ENCODE peak calls at places on chromosomes 5 and 9, in five cellular contexts. G is ovary, E is K562, P is HepG2, R is sigmoid colon. M is an unnamed sample.

GRCh38 chr5:87069974-87070608 is 197.6 kb upstream of the RASA1 start:
- DNase-seq in G (no peak), E (no peak), P (no peak), R (no peak), M (peak)

GRCh38 chr5:112417931-112418358 is 1.1 kb downstream of the EPB41L4A start:
- DNase-seq in G (peak), E (no peak), P (no peak), R (no peak), M (no peak)

GRCh38 chr9:124062172-124062571 is 50.6 kb downstream of the LHX2 start:
- DNase-seq in G (no peak), E (peak), P (no peak), R (no peak), M (no peak)

GRCh38 chr9:134693011-134693410 is 51.4 kb downstream of the COL5A1 start:
- DNase-seq in G (peak), E (no peak), P (no peak), R (peak), M (no peak)

GRCh38 chr5:141637266-141637692 is 482 bp downstream of the RELL2 start:
- DNase-seq in G (no peak), E (peak), P (no peak), R (no peak), M (no peak)

GRCh38 chr5:107805819-107806218 is 135.1 kb upstream of the EFNA5 start:
- DNase-seq in G (no peak), E (no peak), P (no peak), R (no peak), M (no peak)

GRCh38 chr5:60634054-60634453 is 65.9 kb downstream of the DEPDC1B start:
- DNase-seq in G (no peak), E (no peak), P (no peak), R (no peak), M (no peak)

GRCh38 chr9:121499177-121499426 is 542 bp downstream of the GGTA1 start:
- DNase-seq in G (no peak), E (no peak), P (no peak), R (no peak), M (no peak)

GRCh38 chr9:137731947-137732813 is 113.4 kb downstream of the EHMT1 start:
- DNase-seq in G (no peak), E (no peak), P (no peak), R (no peak), M (no peak)

GRCh38 chr5:164306662-164307061 is 801.2 kb downstream of the MAT2B start:
- DNase-seq in G (no peak), E (no peak), P (no peak), R (no peak), M (no peak)

GRCh38 chr5:95848701-95849100 is 26.2 kb upstream of the GLRX start:
- DNase-seq in G (no peak), E (no peak), P (no peak), R (no peak), M (no peak)

GRCh38 chr5:175796536-175797499 is 74.6 kb upstream of the CPLX2 start:
- DNase-seq in G (peak), E (peak), P (peak), R (no peak), M (peak)
- TF ChIP-seq EP300 in G (no peak), E (no peak), P (no peak), R (no peak), M (peak)

GRCh38 chr5:3353561-3353960 is 242.1 kb upstream of the IRX1 start:
- DNase-seq in G (no peak), E (no peak), P (no peak), R (peak), M (no peak)

GRCh38 chr5:3359642-3360041 is 236.0 kb upstream of the IRX1 start:
- DNase-seq in G (no peak), E (no peak), P (no peak), R (no peak), M (no peak)

GRCh38 chr5:3352711-3353110 is 242.9 kb upstream of the IRX1 start:
- DNase-seq in G (no peak), E (no peak), P (no peak), R (peak), M (no peak)

GRCh38 chr5:3351581-3352442 is 243.8 kb upstream of the IRX1 start:
- DNase-seq in G (no peak), E (no peak), P (no peak), R (peak), M (no peak)

DNA sequence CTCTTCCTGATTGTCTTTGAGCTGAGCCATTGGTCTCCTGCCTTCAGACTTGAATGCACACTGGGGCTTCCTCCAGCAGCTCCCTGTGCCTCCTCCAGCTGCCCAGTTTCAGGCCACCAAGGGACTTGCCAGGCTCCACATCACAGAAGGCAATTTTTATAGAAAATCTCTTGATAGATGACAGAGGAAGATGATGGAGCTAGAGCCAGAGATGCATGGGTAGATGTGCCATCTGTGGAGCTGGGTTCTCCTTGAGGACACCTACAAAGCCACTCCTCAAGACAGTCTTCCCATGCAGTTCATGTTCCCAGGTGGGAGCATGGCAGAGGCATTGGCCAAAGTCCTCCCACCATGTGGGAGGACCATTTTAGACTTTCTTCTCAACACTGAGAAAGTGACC is 239.6 kb upstream of the IRX1 start:
- DNase-seq in G (no peak), E (no peak), P (no peak), R (peak), M (no peak)
- TF ChIP-seq POLR2A in G (no peak), E (no peak), P (no peak), R (no peak), M (no peak)

GRCh38 chr5:22108545-22108944 is 744.6 kb downstream of the CDH12 start:
- DNase-seq in G (no peak), E (no peak), P (no peak), R (no peak), M (no peak)

GRCh38 chr5:22109315-22109714 is 743.8 kb downstream of the CDH12 start:
- DNase-seq in G (no peak), E (no peak), P (no peak), R (no peak), M (no peak)
- TF ChIP-seq EP300 in G (no peak), E (no peak), P (no peak), R (no peak), M (no peak)

DNA sequence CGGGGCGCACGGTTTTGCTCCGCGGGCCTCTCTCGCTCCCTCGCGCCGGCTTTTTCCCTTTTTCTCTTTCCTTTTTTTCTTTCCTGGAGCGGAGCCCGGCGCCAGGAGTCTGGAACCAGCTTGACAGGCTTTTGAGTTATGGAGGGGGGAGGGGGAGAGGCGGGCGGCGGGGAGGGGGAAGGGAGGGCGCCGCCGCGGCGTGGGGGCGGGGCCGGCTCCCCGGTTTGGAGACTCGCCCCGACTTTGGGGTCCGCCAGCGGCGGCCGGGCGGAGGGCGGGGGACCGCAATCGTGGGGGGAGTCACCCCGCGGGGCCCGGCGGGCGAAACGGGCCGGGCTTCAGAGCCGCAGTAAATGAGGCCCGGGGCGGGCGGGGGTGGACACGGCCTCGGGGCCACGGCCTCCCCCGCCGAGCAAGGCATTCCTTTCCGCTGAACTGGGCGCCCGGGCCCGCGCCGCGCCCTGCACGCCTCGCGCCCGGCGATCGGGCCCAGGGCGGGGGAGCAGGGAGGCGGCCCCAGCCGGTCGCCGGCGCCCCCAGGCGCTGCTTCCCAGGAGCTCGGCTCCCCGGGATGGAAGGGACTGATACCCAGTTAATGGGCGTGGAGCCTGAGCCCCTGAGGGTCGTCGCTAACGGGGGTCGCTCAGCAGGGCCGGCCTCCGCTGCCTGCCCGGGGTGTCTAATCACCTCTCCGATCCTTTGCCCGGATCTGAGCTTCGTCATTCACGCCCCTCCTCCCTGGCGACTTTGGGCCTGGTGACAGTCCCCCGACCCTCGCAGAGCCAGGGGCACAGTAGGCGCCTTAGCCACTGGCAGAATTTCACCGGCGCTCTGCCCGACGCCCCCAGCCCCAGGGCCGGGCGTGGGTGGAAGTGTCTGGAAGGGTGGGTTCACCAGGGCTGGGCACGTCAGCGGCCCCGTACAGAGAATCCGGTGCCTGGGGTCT is 138.1 kb downstream of the C9orf50 start:
- DNase-seq in G (peak), E (peak), P (no peak), R (peak), M (peak)
- TF ChIP-seq POLR2A in G (peak), E (peak), P (no peak), R (no peak), M (peak)

DNA sequence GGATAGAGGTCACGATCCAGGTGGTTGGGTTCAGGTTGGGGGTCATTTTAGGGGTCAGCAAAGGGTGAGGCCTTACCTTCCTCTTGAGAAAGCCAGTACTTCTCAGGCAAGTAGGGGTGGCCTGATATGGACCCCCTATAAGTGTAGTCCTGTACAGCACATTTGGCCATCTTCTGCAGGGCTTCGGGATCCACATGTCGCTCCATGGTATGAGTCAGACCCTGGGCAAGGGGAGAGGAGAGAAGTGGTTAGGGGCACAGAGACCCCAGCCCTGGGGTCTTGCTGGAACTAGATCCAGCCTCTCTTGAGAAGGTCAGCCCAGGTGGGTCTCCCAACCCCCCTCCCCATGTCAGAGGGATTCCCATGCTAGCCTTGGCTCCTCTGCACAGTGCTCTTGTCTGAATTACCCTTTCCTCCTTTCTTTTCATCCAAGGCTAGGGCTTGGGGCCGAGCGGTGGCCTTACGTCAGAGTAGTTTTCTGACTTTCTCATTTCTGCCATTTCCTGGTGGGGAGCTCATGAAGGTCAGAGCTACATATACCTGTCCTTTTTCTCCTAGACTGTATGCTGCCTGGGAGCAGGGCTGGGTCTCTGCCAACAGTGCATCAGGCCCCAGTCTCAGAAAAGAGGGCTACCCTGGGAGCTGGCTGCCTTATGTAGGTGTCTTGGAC is 9.0 kb upstream of the MYORG start:
- DNase-seq in G (no peak), E (no peak), P (no peak), R (no peak), M (no peak)
- TF ChIP-seq EP300 in G (no peak), E (no peak), P (no peak), R (no peak), M (no peak)

DNA sequence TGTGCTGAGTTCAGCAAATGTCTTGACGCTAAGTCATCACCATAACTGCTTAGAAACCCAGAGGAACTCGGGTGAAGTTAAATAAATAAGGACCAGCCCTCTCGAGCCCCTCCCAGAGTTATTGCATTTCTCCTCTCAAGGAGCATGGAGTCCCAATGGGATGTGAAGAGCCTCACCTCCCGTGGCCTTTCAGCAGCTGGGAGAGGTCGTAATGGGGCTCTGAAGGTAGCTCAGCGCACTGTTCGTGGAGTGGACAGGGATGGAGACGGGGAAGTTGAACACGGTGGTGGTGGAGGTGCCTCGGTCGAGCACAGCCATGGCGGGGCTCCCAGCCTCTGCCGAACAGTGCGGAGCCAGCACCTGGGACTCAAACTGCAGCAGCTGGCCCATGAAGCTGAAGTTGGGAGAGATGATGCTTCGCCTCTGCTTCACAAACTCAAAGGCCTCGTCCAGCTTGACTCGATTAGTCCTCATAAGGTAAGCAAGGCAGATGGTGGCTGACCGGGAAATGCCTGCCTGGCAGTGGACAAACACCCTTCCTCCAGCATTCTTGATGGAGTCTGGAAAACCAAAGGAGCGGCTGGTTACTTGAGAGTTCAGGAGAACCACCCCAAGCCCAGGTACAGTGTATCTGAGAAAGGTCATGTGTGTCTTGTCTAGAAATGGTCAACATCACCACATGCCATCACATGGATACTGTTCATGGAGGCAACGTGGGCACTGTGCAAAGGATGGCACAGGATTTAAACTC is 2.2 kb downstream of the DUSP1 start:
- DNase-seq in G (peak), E (no peak), P (no peak), R (no peak), M (no peak)
- TF ChIP-seq POLR2A in G (no peak), E (no peak), P (no peak), R (peak), M (no peak)

GRCh38 chr5:27093296-27093695 is 54.9 kb upstream of the CDH9 start:
- DNase-seq in G (no peak), E (no peak), P (no peak), R (no peak), M (no peak)
- TF ChIP-seq EP300 in G (no peak), E (no peak), P (no peak), R (no peak), M (no peak)

GRCh38 chr5:155827949-155828348 is 499.0 kb upstream of the SGCD start:
- DNase-seq in G (no peak), E (no peak), P (no peak), R (no peak), M (no peak)

GRCh38 chr5:155822177-155822576 is 504.8 kb upstream of the SGCD start:
- DNase-seq in G (no peak), E (no peak), P (no peak), R (no peak), M (no peak)

DNA sequence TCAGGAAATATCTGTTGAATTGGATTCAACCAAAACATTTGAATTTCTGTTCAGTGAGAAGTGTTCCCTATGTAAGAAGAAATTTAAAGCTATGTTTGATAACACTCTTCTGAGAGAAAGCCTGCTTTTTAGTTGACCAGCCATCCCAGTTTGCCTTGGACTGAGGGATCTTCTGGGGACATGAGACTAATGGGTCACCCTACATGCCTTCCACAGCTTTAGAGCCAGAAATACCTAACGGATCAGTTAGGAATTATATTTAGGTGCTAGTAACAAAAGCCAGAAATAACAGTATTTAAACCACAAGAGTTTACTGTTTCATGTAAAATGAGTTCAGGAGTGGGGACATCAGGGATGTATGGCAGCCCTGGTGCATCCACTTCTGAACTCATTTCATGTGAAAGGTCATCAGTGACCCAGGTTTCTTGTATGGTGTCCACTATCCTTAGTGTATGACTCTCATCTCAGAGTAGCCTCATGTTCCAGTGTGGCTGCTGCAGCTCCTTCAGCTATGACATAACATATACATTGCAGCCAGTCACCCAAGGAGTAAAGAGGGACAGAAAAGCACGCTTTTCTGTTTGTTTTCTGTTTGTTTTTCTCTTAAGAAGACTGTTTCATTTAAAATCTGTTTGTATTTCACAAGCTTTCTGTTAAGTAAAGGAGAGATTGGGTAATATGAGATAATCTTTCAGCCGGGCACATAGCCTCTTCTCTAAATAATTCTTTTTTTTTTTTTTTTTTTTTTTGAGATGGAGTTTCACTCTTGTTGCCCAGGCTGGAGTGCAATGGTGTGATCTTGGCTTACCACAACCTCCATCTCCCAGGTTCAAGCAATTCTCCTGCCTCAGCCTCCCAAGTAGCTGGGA is 499.8 kb upstream of the SGCD start:
- DNase-seq in G (no peak), E (no peak), P (no peak), R (no peak), M (no peak)
- TF ChIP-seq POLR2A in G (no peak), E (no peak), P (no peak), R (no peak), M (no peak)

DNA sequence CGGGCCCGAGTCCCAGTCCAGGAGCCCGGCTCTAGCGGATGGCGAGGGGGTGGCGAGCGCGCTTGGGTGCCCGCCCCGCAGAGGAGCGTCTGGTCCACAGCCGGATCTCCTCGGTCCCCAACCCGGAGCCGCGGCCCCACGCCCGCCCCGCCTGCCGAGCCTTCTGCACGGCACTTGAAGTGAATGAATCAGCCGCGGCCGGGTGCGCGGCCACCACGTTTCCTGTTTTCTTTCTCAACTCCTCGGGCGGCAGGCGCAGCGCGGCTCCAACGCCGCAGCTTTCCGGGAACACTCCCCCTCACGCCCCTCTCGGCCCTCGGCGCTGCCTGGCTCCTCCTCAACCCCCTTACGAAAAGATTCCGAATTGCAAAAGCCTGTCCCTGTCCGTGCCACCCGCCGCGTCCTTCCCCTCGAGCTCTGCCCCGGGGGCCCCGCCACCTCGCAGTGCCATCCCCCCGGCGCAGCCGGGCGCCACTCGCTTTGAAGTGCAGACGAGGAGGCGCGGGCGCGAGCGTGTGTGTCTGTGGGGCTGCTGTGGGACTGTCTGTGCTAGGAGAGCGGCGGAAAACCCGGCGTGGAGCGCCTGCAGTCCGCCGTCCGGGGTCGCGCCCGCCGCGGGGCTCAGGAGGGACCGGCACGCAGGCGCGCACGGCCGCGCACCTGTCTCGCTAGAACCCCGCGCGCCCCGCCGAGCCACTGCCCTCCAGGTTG is 456.6 kb downstream of the RAB3C start:
- DNase-seq in G (peak), E (no peak), P (no peak), R (peak), M (peak)
- TF ChIP-seq EP300 in G (no peak), E (no peak), P (no peak), R (no peak), M (peak)

GRCh38 chr5:126435714-126436113 is 12.5 kb downstream of the GRAMD2B start:
- DNase-seq in G (no peak), E (no peak), P (no peak), R (no peak), M (no peak)
- TF ChIP-seq POLR2A in G (no peak), E (no peak), P (no peak), R (no peak), M (no peak)